ENCODE peak calls at places on chromosomes 4 and X, in eight cellular contexts. One of them, this sample, is unnamed.

GRCh38 chr4:105784761-105785160 is 76.2 kb downstream of the GSTCD start:
- DNase-seq in HepG2: no peak
- DNase-seq in heart right ventricle: no peak
- DNase-seq in breast epithelium: no peak
- DNase-seq in neural progenitor cell: no peak
- DNase-seq in left ventricle myocardium inferior: no peak
- DNase-seq in OCI-LY7: no peak
- DNase-seq in tibial artery: no peak
- DNase-seq in this sample: no peak

GRCh38 chrX:1719270-1719669 is 104.4 kb downstream of the ASMT start:
- DNase-seq in HepG2: peak; percentile 56
- DNase-seq in heart right ventricle: no peak
- DNase-seq in breast epithelium: no peak
- DNase-seq in neural progenitor cell: no peak
- DNase-seq in left ventricle myocardium inferior: no peak
- DNase-seq in OCI-LY7: no peak
- DNase-seq in tibial artery: no peak
- DNase-seq in this sample: no peak

GRCh38 chrX:118271770-118272169 is 74.1 kb upstream of the WDR44 start:
- DNase-seq in HepG2: no peak
- DNase-seq in heart right ventricle: no peak
- DNase-seq in breast epithelium: no peak
- DNase-seq in neural progenitor cell: peak; percentile 43
- DNase-seq in left ventricle myocardium inferior: no peak
- DNase-seq in OCI-LY7: no peak
- DNase-seq in tibial artery: no peak
- DNase-seq in this sample: no peak

GRCh38 chr4:155952546-155952945 is 1.1 kb downstream of the CTSO start:
- DNase-seq in HepG2: no peak
- DNase-seq in heart right ventricle: no peak
- DNase-seq in breast epithelium: no peak
- DNase-seq in neural progenitor cell: no peak
- DNase-seq in left ventricle myocardium inferior: no peak
- DNase-seq in OCI-LY7: no peak
- DNase-seq in tibial artery: no peak
- DNase-seq in this sample: no peak

GRCh38 chr4:133483600-133484246 is 334.6 kb downstream of the PCDH10 start:
- DNase-seq in HepG2: peak; percentile 43
- DNase-seq in heart right ventricle: no peak
- DNase-seq in breast epithelium: no peak
- DNase-seq in neural progenitor cell: peak; percentile 40
- DNase-seq in left ventricle myocardium inferior: no peak
- DNase-seq in OCI-LY7: no peak
- DNase-seq in tibial artery: no peak
- DNase-seq in this sample: no peak

GRCh38 chrX:154125356-154126040 is 18.5 kb upstream of the OPN1LW start:
- DNase-seq in HepG2: no peak
- DNase-seq in heart right ventricle: peak; percentile 16
- DNase-seq in breast epithelium: no peak
- DNase-seq in neural progenitor cell: no peak
- DNase-seq in left ventricle myocardium inferior: peak; percentile 49
- DNase-seq in OCI-LY7: no peak
- DNase-seq in tibial artery: no peak
- DNase-seq in this sample: no peak

GRCh38 chr4:166941629-166942028 is 292.7 kb downstream of the SPOCK3 start:
- DNase-seq in HepG2: no peak
- DNase-seq in heart right ventricle: no peak
- DNase-seq in breast epithelium: no peak
- DNase-seq in neural progenitor cell: no peak
- DNase-seq in left ventricle myocardium inferior: no peak
- DNase-seq in OCI-LY7: no peak
- DNase-seq in tibial artery: no peak
- DNase-seq in this sample: no peak

GRCh38 chr4:114495471-114495928 is 103.1 kb upstream of the UGT8 start:
- DNase-seq in HepG2: no peak
- DNase-seq in heart right ventricle: no peak
- DNase-seq in breast epithelium: no peak
- DNase-seq in neural progenitor cell: peak; percentile 31
- DNase-seq in left ventricle myocardium inferior: no peak
- DNase-seq in OCI-LY7: no peak
- DNase-seq in tibial artery: no peak
- DNase-seq in this sample: no peak

GRCh38 chr4:54746228-54746627 is 88.5 kb downstream of the KIT start:
- DNase-seq in HepG2: no peak
- DNase-seq in heart right ventricle: no peak
- DNase-seq in breast epithelium: no peak
- DNase-seq in neural progenitor cell: no peak
- DNase-seq in left ventricle myocardium inferior: no peak
- DNase-seq in OCI-LY7: no peak
- DNase-seq in tibial artery: no peak
- DNase-seq in this sample: no peak

GRCh38 chr4:57083107-57083506 is 27.1 kb downstream of the IGFBP7 start:
- DNase-seq in HepG2: no peak
- DNase-seq in heart right ventricle: no peak
- DNase-seq in breast epithelium: no peak
- DNase-seq in neural progenitor cell: no peak
- DNase-seq in left ventricle myocardium inferior: no peak
- DNase-seq in OCI-LY7: no peak
- DNase-seq in tibial artery: no peak
- DNase-seq in this sample: no peak

GRCh38 chrX:40099046-40099968 is 1.5 kb upstream of the BCOR start:
- DNase-seq in HepG2: no peak
- DNase-seq in heart right ventricle: peak; percentile 19
- DNase-seq in breast epithelium: no peak
- DNase-seq in neural progenitor cell: peak; percentile 59
- DNase-seq in left ventricle myocardium inferior: peak; percentile 33
- DNase-seq in OCI-LY7: peak; percentile 87
- DNase-seq in tibial artery: no peak
- DNase-seq in this sample: peak; percentile 61

GRCh38 chr4:984336-985054 is 2.3 kb upstream of the IDUA start:
- DNase-seq in HepG2: no peak
- DNase-seq in heart right ventricle: no peak
- DNase-seq in breast epithelium: no peak
- DNase-seq in neural progenitor cell: no peak
- DNase-seq in left ventricle myocardium inferior: no peak
- DNase-seq in OCI-LY7: no peak
- DNase-seq in tibial artery: no peak
- DNase-seq in this sample: no peak
- H3K27ac ChIP-seq in HepG2: no peak overlapping the region
- H3K27ac ChIP-seq in heart right ventricle: no peak overlapping the region
- H3K27ac ChIP-seq in breast epithelium: no peak overlapping the region
- H3K27ac ChIP-seq in neural progenitor cell: no peak overlapping the region
- H3K27ac ChIP-seq in left ventricle myocardium inferior: no peak overlapping the region
- H3K27ac ChIP-seq in OCI-LY7: no peak overlapping the region
- H3K27ac ChIP-seq in tibial artery: no peak overlapping the region
- H3K27ac ChIP-seq in this sample: no peak overlapping the region

GRCh38 chrX:132059973-132060540 is 37.0 kb downstream of the STK26 start:
- DNase-seq in HepG2: no peak
- DNase-seq in heart right ventricle: no peak
- DNase-seq in breast epithelium: no peak
- DNase-seq in neural progenitor cell: no peak
- DNase-seq in left ventricle myocardium inferior: no peak
- DNase-seq in OCI-LY7: no peak
- DNase-seq in tibial artery: no peak
- DNase-seq in this sample: no peak

GRCh38 chrX:132068405-132068804 is 45.3 kb downstream of the STK26 start:
- DNase-seq in HepG2: no peak
- DNase-seq in heart right ventricle: no peak
- DNase-seq in breast epithelium: no peak
- DNase-seq in neural progenitor cell: no peak
- DNase-seq in left ventricle myocardium inferior: no peak
- DNase-seq in OCI-LY7: no peak
- DNase-seq in tibial artery: no peak
- DNase-seq in this sample: no peak

GRCh38 chrX:132058975-132059374 is 35.9 kb downstream of the STK26 start:
- DNase-seq in HepG2: no peak
- DNase-seq in heart right ventricle: no peak
- DNase-seq in breast epithelium: no peak
- DNase-seq in neural progenitor cell: no peak
- DNase-seq in left ventricle myocardium inferior: no peak
- DNase-seq in OCI-LY7: no peak
- DNase-seq in tibial artery: no peak
- DNase-seq in this sample: no peak

GRCh38 chrX:132058050-132058449 is 34.9 kb downstream of the STK26 start:
- DNase-seq in HepG2: no peak
- DNase-seq in heart right ventricle: no peak
- DNase-seq in breast epithelium: no peak
- DNase-seq in neural progenitor cell: no peak
- DNase-seq in left ventricle myocardium inferior: no peak
- DNase-seq in OCI-LY7: no peak
- DNase-seq in tibial artery: no peak
- DNase-seq in this sample: no peak

DNA sequence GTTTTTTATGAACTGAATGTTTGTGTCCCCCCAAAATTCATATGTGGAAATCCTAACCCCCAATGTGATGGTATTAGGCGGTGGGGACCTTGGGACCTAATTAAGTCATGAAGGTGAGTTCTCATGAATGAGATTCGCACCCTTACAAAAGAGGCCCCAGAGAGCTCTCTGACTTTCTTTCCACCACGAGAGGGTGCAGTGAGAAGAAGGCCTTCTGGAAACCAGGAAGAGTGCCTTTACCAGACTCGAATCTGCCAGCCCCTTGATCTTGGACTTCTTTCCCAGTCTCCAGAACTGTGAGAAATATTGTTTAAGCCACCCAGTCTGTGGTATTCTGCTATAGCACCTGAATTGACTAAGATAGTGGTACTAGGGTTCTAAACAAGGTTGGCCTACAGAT is 40.8 kb downstream of the STK26 start:
- DNase-seq in HepG2: no peak
- DNase-seq in heart right ventricle: no peak
- DNase-seq in breast epithelium: no peak
- DNase-seq in neural progenitor cell: no peak
- DNase-seq in left ventricle myocardium inferior: no peak
- DNase-seq in OCI-LY7: no peak
- DNase-seq in tibial artery: no peak
- DNase-seq in this sample: no peak
- H3K4me3 ChIP-seq in HepG2: no peak overlapping the region
- H3K4me3 ChIP-seq in heart right ventricle: no peak overlapping the region
- H3K4me3 ChIP-seq in breast epithelium: no peak overlapping the region
- H3K4me3 ChIP-seq in neural progenitor cell: no peak overlapping the region
- H3K4me3 ChIP-seq in left ventricle myocardium inferior: no peak overlapping the region
- H3K4me3 ChIP-seq in OCI-LY7: no peak overlapping the region
- H3K4me3 ChIP-seq in tibial artery: no peak overlapping the region
- H3K4me3 ChIP-seq in this sample: no peak overlapping the region

GRCh38 chr4:185272232-185272631 is 62.8 kb downstream of the SNX25 start:
- DNase-seq in HepG2: peak; percentile 24
- DNase-seq in heart right ventricle: no peak
- DNase-seq in breast epithelium: no peak
- DNase-seq in neural progenitor cell: no peak
- DNase-seq in left ventricle myocardium inferior: no peak
- DNase-seq in OCI-LY7: no peak
- DNase-seq in tibial artery: no peak
- DNase-seq in this sample: no peak
- H3K27ac ChIP-seq in HepG2: no peak overlapping the region
- H3K27ac ChIP-seq in heart right ventricle: no peak overlapping the region
- H3K27ac ChIP-seq in breast epithelium: no peak overlapping the region
- H3K27ac ChIP-seq in neural progenitor cell: no peak overlapping the region
- H3K27ac ChIP-seq in left ventricle myocardium inferior: no peak overlapping the region
- H3K27ac ChIP-seq in OCI-LY7: no peak overlapping the region
- H3K27ac ChIP-seq in tibial artery: no peak overlapping the region
- H3K27ac ChIP-seq in this sample: no peak overlapping the region

DNA sequence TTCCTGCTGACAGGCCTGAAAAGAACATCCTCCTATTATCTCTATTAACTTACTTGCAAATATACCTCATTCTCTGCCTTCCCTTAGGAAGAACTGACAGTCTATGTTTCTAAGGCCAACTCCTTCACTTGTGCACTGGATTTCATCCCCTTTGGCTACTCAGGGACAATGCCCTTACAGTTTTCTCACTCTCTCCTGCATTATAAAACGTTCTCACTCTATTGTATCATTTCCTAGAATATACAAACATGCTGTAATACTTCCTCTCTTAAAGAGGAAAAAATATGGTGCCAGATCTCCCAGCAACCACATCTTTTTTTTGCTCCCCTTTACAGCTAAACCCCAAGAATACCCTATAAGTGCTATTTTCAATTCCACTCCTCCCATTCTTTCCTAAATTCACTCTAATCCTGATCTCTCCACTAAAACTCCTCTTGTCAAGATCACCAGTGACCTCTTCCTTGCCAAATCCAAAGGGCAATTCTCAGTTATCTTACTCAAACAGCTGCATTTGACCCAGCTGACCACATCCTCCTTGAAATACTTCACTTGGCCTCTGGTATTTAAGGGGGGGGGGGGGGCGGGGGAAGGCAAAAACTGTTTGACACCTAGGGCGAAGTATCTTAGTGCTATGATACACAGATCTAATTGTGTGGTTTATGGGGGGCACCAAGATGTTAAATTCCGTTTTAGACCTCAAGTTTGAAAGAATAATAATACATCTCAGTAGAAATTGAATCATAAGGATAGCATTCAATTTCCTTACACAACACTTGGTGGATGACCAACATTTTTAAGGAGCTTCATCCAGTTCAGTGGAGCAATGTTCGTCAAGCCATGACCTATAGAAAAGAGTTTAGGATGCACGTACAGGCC is 1.6 kb downstream of the RCHY1 start:
- DNase-seq in HepG2: peak; percentile 24
- DNase-seq in heart right ventricle: no peak
- DNase-seq in breast epithelium: no peak
- DNase-seq in neural progenitor cell: peak; percentile 6
- DNase-seq in left ventricle myocardium inferior: no peak
- DNase-seq in OCI-LY7: peak; percentile 60
- DNase-seq in tibial artery: no peak
- DNase-seq in this sample: peak; percentile 50
- H3K4me3 ChIP-seq in HepG2: peak overlapping the region; percentile 89
- H3K4me3 ChIP-seq in heart right ventricle: peak overlapping the region; percentile 74
- H3K4me3 ChIP-seq in breast epithelium: peak overlapping the region; percentile 79
- H3K4me3 ChIP-seq in neural progenitor cell: peak overlapping the region; percentile 67
- H3K4me3 ChIP-seq in left ventricle myocardium inferior: peak overlapping the region; percentile 89
- H3K4me3 ChIP-seq in OCI-LY7: peak overlapping the region; percentile 87
- H3K4me3 ChIP-seq in tibial artery: peak overlapping the region; percentile 93
- H3K4me3 ChIP-seq in this sample: peak overlapping the region; percentile 82

DNA sequence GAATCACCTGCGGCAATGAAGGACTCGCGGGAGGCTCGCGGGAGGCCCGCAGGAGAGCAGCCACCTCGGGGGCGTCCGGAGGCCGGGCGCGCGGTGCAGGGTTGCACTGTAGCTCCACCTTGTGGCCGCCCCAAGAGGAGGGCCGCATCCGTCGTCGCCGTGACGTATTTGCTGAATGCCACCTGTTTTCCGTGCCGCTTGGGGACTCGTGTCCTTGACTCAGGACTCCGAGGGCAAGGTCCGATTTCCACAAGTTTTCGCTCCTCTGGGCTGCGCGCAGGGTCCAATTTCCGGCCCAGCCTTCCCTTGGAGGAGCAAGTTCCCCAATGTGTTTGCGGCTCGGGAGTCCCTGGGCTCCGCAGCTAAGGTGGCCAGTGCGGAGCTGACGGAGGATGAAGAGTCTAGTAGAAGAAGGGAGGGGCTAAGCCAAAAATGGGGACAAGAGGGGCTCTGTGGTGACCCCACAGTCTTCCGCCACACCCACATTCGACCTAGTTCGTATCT is 10.7 kb upstream of the DLG3 start:
- DNase-seq in HepG2: peak; percentile 54
- DNase-seq in heart right ventricle: peak; percentile 60
- DNase-seq in breast epithelium: peak; percentile 59
- DNase-seq in neural progenitor cell: peak; percentile 83
- DNase-seq in left ventricle myocardium inferior: peak; percentile 67
- DNase-seq in OCI-LY7: peak; percentile 78
- DNase-seq in tibial artery: peak; percentile 60
- DNase-seq in this sample: peak; percentile 58
- H3K27ac ChIP-seq in HepG2: peak overlapping the region; percentile 74
- H3K27ac ChIP-seq in heart right ventricle: peak overlapping the region; percentile 78
- H3K27ac ChIP-seq in breast epithelium: peak overlapping the region; percentile 83
- H3K27ac ChIP-seq in neural progenitor cell: no peak overlapping the region
- H3K27ac ChIP-seq in left ventricle myocardium inferior: peak overlapping the region; percentile 88
- H3K27ac ChIP-seq in OCI-LY7: peak overlapping the region; percentile 40
- H3K27ac ChIP-seq in tibial artery: peak overlapping the region; percentile 96
- H3K27ac ChIP-seq in this sample: no peak overlapping the region